ENCODE peak calls at places on chromosomes 13 and 19, in four cellular contexts. D, H, R and F are unnamed samples.

GRCh38 chr13:109738298-109738746 is 48.1 kb downstream of the IRS2 start:
- DNase-seq in D (no peak), H (no peak), R (no peak), F (no peak)

GRCh38 chr19:8494158-8494557 is 8.3 kb downstream of the PRAM1 start:
- DNase-seq in D (no peak), H (no peak), R (no peak), F (no peak)

GRCh38 chr19:32976223-32976805 is 4.3 kb downstream of the FAAP24 start:
- DNase-seq in D (peak), H (peak), R (peak), F (peak)

GRCh38 chr13:110431851-110432294 is 124.8 kb downstream of the COL4A2 start:
- DNase-seq in D (no peak), H (no peak), R (no peak), F (no peak)

GRCh38 chr19:19068659-19069509 is 5.1 kb downstream of the SLC25A42 start:
- DNase-seq in D (no peak), H (no peak), R (no peak), F (no peak)

GRCh38 chr13:113119822-113120189 is 2.8 kb upstream of the F10 start:
- DNase-seq in D (no peak), H (no peak), R (no peak), F (no peak)

GRCh38 chr19:48247212-48247611 is 8.5 kb downstream of the CARD8 start:
- DNase-seq in D (no peak), H (no peak), R (no peak), F (no peak)

GRCh38 chr19:53192771-53193533 is at the start of gene ZNF665:
- DNase-seq in D (no peak), H (peak), R (peak), F (no peak)

GRCh38 chr19:45161715-45162463 is 1.1 kb upstream of the NKPD1 start:
- DNase-seq in D (peak), H (peak), R (no peak), F (peak)

GRCh38 chr19:38277969-38278680 is 13.8 kb downstream of the SPINT2 start:
- DNase-seq in D (no peak), H (peak), R (no peak), F (no peak)

GRCh38 chr19:13172335-13173128 is 22.3 kb downstream of the IER2 start:
- DNase-seq in D (peak), H (peak), R (no peak), F (no peak)

GRCh38 chr19:17332677-17333581 is 1.7 kb downstream of the ANO8 start:
- DNase-seq in D (peak), H (peak), R (no peak), F (peak)

GRCh38 chr13:33937373-33938087 is 119.6 kb downstream of the RFC3 start:
- DNase-seq in D (no peak), H (no peak), R (no peak), F (peak)

GRCh38 chr13:113155201-113155600 is 3.2 kb upstream of the PROZ start:
- DNase-seq in D (no peak), H (no peak), R (no peak), F (no peak)

GRCh38 chr13:43493496-43494000 is 293.2 kb downstream of the ENOX1 start:
- DNase-seq in D (no peak), H (no peak), R (no peak), F (no peak)

GRCh38 chr13:113077566-113077952 is 28.0 kb upstream of the F7 start:
- DNase-seq in D (no peak), H (no peak), R (no peak), F (no peak)

GRCh38 chr13:24875566-24875965 is 111.6 kb downstream of the RNF17 start:
- DNase-seq in D (no peak), H (no peak), R (no peak), F (no peak)

GRCh38 chr19:13881692-13882418 is 4.9 kb downstream of the NANOS3 start:
- DNase-seq in D (no peak), H (peak), R (no peak), F (no peak)

GRCh38 chr19:399370-399769 is 9.6 kb downstream of the C2CD4C start:
- DNase-seq in D (no peak), H (no peak), R (no peak), F (no peak)

GRCh38 chr13:79477968-79478367 is 3.0 kb upstream of the NDFIP2 start:
- DNase-seq in D (no peak), H (no peak), R (no peak), F (no peak)

GRCh38 chr19:38733493-38734175 is 10.6 kb downstream of the CAPN12 start:
- DNase-seq in D (no peak), H (no peak), R (no peak), F (no peak)

GRCh38 chr13:99288069-99288468 is 19.1 kb downstream of the GPR183 start:
- DNase-seq in D (no peak), H (no peak), R (no peak), F (no peak)

GRCh38 chr13:46389985-46390384 is 2.9 kb upstream of the RUBCNL start:
- DNase-seq in D (no peak), H (no peak), R (peak), F (peak)

GRCh38 chr13:73870970-73871935 is 263.0 kb downstream of the KLF12 start:
- DNase-seq in D (peak), H (peak), R (no peak), F (no peak)

GRCh38 chr19:43624933-43625332 is 5.5 kb upstream of the ZNF428 start:
- DNase-seq in D (no peak), H (peak), R (no peak), F (no peak)

GRCh38 chr19:6752257-6753177 is 13.0 kb downstream of the TRIP10 start:
- DNase-seq in D (no peak), H (no peak), R (no peak), F (peak)

GRCh38 chr13:36062249-36062648 is 68.9 kb downstream of the DCLK1 start:
- DNase-seq in D (no peak), H (no peak), R (no peak), F (no peak)

GRCh38 chr13:110914293-110915056 is 394 bp downstream of the ANKRD10 start:
- DNase-seq in D (peak), H (peak), R (peak), F (peak)

GRCh38 chr19:5130371-5131030 is 161.6 kb downstream of the KDM4B start:
- DNase-seq in D (no peak), H (no peak), R (no peak), F (no peak)

GRCh38 chr13:50124536-50125305 is 109.5 kb downstream of the KCNRG start:
- DNase-seq in D (peak), H (peak), R (peak), F (peak)

GRCh38 chr19:1847684-1848398 is 442 bp downstream of the REXO1 start:
- DNase-seq in D (peak), H (peak), R (no peak), F (no peak)